ENCODE peak calls at places on chromosomes 11 and 22, in seven cellular contexts. Q is GM23248, X is DND-41, U is fibroblast of lung, B is IMR-90, K is A549, J is HCT116. T is an unnamed sample.

GRCh38 chr11:128904872-128905344 is 13.8 kb downstream of the KCNJ5 start:
- DNase-seq in K (peak), Q (peak), U (peak), B (no peak), J (no peak), X (no peak), T (peak)

GRCh38 chr22:19876314-19876940 is 21.8 kb upstream of the GNB1L start:
- DNase-seq in U (no peak), J (no peak), K (peak), Q (no peak), X (no peak), B (no peak), T (no peak)

GRCh38 chr11:100629671-100630070 is 57.4 kb upstream of the ARHGAP42 start:
- DNase-seq in U (no peak), B (no peak), J (no peak), Q (no peak), K (peak), X (no peak), T (no peak)

GRCh38 chr11:65549088-65549487 is 9.1 kb downstream of the LTBP3 start:
- DNase-seq in Q (no peak), X (no peak), U (no peak), K (no peak), J (no peak), B (no peak), T (no peak)

GRCh38 chr11:7555067-7555699 is 41.4 kb downstream of the PPFIBP2 start:
- DNase-seq in K (no peak), X (no peak), Q (peak), B (no peak), U (no peak), J (no peak), T (no peak)

GRCh38 chr11:64799925-64800632 is 2.9 kb downstream of the MAP4K2 start:
- DNase-seq in Q (no peak), X (no peak), K (peak), J (no peak), B (no peak), U (no peak), T (no peak)

GRCh38 chr22:23120415-23120899 is 21.3 kb downstream of the RSPH14 start:
- DNase-seq in X (no peak), J (no peak), Q (no peak), K (no peak), U (no peak), B (no peak), T (no peak)

GRCh38 chr11:19365743-19366410 is 125.1 kb upstream of the E2F8 start:
- DNase-seq in Q (peak), J (no peak), K (no peak), B (no peak), U (no peak), X (no peak), T (peak)

GRCh38 chr11:705646-706438 is at the start of gene EPS8L2:
- DNase-seq in U (no peak), X (no peak), Q (peak), J (no peak), B (no peak), K (peak), T (peak)

GRCh38 chr11:6635082-6635932 is 16.1 kb upstream of the TPP1 start:
- DNase-seq in B (peak), Q (peak), X (no peak), U (no peak), K (no peak), J (no peak), T (no peak)

GRCh38 chr11:117457835-117458234 is 130.2 kb downstream of the CEP164 start:
- DNase-seq in Q (no peak), B (no peak), K (no peak), U (no peak), J (no peak), X (no peak), T (no peak)

DNA sequence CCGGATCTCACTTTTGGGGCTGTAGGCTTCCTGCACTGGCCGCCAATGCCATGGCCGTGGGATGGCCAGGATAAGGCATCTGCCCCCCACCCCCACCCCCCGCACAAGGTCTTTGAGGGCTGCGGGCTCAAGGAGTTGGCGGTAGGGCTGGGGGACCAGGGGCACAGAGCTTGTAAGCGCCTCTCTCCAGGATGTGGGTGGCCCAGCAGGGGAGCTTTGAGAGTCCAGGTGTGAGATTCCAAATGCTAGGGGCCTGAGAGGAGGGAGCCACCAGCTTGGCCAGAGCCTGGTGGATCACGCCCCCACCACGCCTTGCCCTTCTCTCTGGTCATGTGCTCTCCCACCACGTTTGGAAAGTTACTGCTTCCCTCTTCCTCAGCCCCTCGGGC is 5.0 kb downstream of the CD81 start:
- DNase-seq in U (no peak), B (no peak), Q (no peak), J (no peak), X (no peak), K (no peak), T (no peak)
- H3K4me2 ChIP-seq in U (peak), B (no peak), Q (no peak), J (no peak), X (no peak), K (no peak), T (no peak)

GRCh38 chr22:39443416-39443815 is 13.4 kb upstream of the MGAT3 start:
- DNase-seq in K (no peak), U (no peak), B (no peak), X (no peak), Q (no peak), J (no peak), T (no peak)

GRCh38 chr22:39444247-39444800 is 12.5 kb upstream of the MGAT3 start:
- DNase-seq in K (no peak), U (no peak), B (no peak), Q (peak), J (no peak), X (no peak), T (no peak)

GRCh38 chr22:39448205-39449054 is 8.4 kb upstream of the MGAT3 start:
- DNase-seq in B (no peak), Q (no peak), U (no peak), J (no peak), X (no peak), K (no peak), T (peak)

GRCh38 chr22:39444937-39445465 is 11.8 kb upstream of the MGAT3 start:
- DNase-seq in B (no peak), J (no peak), U (no peak), Q (no peak), X (no peak), K (no peak), T (no peak)

DNA sequence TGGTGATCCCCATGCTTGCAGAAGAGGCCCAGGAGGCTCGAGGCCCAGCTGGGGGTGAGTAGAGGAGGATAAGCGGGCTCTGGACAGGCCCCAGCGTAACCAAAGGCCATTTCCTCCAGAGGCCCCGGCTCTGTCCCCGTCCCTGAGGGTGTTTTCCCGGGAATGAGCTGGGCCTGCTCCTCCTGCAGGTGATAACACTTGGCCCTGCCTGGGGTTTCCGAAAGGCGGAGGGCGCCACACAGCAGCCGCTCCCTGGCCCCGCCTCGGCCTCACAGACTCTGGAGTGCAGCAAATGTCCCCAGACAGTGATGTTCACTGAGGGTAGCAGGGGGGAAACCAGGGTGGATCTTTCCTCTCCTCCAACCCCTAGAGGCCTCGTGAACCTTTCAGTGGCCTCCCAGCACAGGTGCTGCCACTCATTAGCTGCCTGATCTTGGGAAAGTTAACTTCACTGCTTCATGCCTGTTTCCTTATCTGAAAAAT is 10.5 kb upstream of the MGAT3 start:
- DNase-seq in X (no peak), J (no peak), B (no peak), U (no peak), Q (no peak), K (no peak), T (no peak)
- H3K27ac ChIP-seq in X (no peak), J (no peak), B (no peak), U (no peak), Q (no peak), K (no peak), T (no peak)

GRCh38 chr11:69253028-69253427 is 40.9 kb upstream of the MYEOV start:
- DNase-seq in J (peak), U (peak), K (peak), B (peak), X (no peak), Q (peak), T (peak)

GRCh38 chr11:69250503-69251393 is 43.2 kb upstream of the MYEOV start:
- DNase-seq in U (no peak), Q (no peak), J (no peak), X (no peak), K (no peak), B (no peak), T (no peak)

GRCh38 chr11:69249641-69250502 is 44.1 kb upstream of the MYEOV start:
- DNase-seq in K (no peak), B (peak), J (no peak), X (no peak), U (peak), Q (peak), T (peak)

GRCh38 chr11:69252494-69252845 is 41.5 kb upstream of the MYEOV start:
- DNase-seq in B (no peak), J (no peak), X (no peak), K (no peak), U (no peak), Q (peak), T (no peak)

DNA sequence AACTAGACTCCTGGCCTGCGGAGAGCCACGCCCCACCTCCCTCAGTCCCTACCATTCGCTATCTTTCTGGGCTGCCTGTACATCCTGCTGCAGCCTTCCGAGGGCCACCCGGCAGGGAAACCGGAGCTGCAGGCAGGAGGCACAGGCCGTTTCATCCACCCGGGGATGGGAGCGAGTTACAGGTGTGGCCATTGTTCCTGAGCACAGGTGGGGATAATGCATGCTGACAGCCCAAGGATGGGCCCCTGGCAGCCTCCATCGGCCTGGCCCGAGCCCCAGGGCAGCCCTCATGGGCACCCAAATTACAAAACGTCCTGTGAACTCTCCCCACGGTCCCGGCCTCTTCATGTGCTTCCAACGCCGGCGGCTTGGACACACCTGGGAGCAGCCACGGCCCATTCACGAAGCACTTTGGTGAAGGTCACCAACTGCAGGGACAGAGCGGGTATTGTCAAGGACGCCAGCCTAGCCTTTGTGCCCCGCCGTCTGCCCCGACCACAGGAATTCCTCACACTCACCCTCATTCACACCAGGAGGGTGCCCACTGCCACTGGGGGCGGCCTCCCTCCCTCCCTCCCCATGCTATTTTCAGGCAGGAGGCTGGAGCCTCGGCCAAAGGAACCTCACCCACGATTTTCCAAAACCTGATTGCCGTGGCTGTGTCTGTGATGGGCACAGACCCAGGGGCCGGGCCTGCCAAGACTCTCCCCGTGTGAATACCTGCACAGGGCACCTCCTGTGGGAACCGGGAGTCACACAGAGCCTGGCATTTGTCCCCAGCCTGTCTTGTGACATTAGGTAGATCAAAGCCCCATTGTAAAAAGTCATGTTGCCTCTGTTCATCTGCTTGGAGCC is 42.1 kb upstream of the MYEOV start:
- DNase-seq in U (no peak), X (no peak), Q (no peak), J (no peak), B (no peak), K (no peak), T (no peak)
- H3K4me2 ChIP-seq in U (no peak), X (no peak), Q (no peak), J (no peak), B (no peak), K (no peak), T (no peak)

DNA sequence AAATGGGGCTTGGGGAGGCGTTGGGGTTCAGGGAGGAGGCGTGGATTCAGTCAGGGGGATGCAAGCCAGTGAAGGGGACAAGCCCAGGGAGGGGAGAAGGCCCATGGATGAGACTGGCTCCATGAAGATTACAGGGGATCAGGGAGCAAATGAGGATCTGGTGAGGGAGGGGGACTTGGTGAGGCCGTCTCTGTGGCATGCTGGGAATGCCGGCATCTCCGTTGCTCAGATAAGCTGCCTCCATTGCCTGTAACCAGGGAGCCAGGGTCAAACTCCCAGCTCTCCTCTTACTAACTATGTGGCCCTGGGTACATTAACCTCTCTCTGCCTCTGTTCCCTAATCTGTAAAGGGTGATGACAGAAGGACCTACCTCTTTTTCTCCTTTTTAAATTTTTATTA is 38.7 kb downstream of the TPBGL start:
- DNase-seq in Q (no peak), B (peak), U (peak), X (no peak), J (no peak), K (no peak), T (no peak)
- H3K27ac ChIP-seq in Q (no peak), B (no peak), U (no peak), X (no peak), J (no peak), K (no peak), T (no peak)